ENCODE peak calls at places on chromosomes 3 and 15, in six cellular contexts. Y is activated T-cell treated with anti-CD3 and anti-CD28 coated beads, Interleukin-2, amount 50 U/mL, for 72 hours; M is ELR; H is WTC11; A is CD4-positive, alpha-beta memory T cell; V is hypothalamus. P is an unnamed sample.

GRCh38 chr3:46214751-46215352 is 6.7 kb upstream of the CCR1 start:
- DNase-seq in Y (no peak), H (peak), V (no peak), A (no peak), M (peak), P (no peak)

GRCh38 chr3:127264292-127264691 is 23.6 kb downstream of the PRR20G start:
- DNase-seq in H (no peak), A (no peak), V (no peak), M (peak), Y (no peak), P (no peak)

GRCh38 chr3:190359813-190360212 is 28.1 kb upstream of the CLDN16 start:
- DNase-seq in Y (no peak), V (no peak), M (no peak), A (no peak), H (no peak), P (no peak)

GRCh38 chr3:143443851-143444331 is 324.3 kb downstream of the CHST2 start:
- DNase-seq in Y (peak), H (no peak), V (no peak), M (peak), A (no peak), P (no peak)

GRCh38 chr15:40956543-40956982 is 3.3 kb downstream of the CHAC1 start:
- DNase-seq in V (no peak), A (no peak), H (no peak), M (no peak), Y (no peak), P (peak)

GRCh38 chr3:100561459-100562158 is 47.8 kb upstream of the ADGRG7 start:
- DNase-seq in M (peak), Y (no peak), V (no peak), H (peak), A (no peak), P (no peak)

GRCh38 chr3:23580337-23580736 is 225.4 kb upstream of the UBE2E1 start:
- DNase-seq in H (no peak), M (peak), Y (no peak), V (no peak), A (no peak), P (no peak)

GRCh38 chr3:72213296-72214064 is 428.5 kb upstream of the PROK2 start:
- DNase-seq in H (no peak), Y (no peak), M (no peak), A (no peak), V (no peak), P (no peak)

GRCh38 chr3:193665370-193665989 is 72.5 kb downstream of the OPA1 start:
- DNase-seq in Y (no peak), A (no peak), V (no peak), H (no peak), M (peak), P (no peak)

P was measured in pancreas.